ENCODE peak calls at places on chromosomes 1 and 21, in nine cellular contexts. G is A549; Q is astrocyte of the cerebellum; U is activated CD4-positive, CD25-positive, alpha-beta regulatory T cell; R is stimulated activated naive CD4-positive, alpha-beta T cell; X is Right ventricle myocardium inferior; P is HT1080; V is GM20000; Z is NCI-H1092. N is an unnamed sample.

GRCh38 chr1:186754542-186755150 is 74.1 kb upstream of the PLA2G4A start:
- DNase-seq in G (no peak), Q (no peak), U (no peak), R (no peak), X (no peak), P (no peak), V (no peak), Z (no peak), N (no peak)

GRCh38 chr1:8016244-8017241 is 9.6 kb downstream of the ERRFI1 start:
- DNase-seq in G (no peak), Q (no peak), U (no peak), R (no peak), X (no peak), P (peak), V (no peak), Z (no peak), N (no peak)

GRCh38 chr1:185087101-185087500 is 41.7 kb downstream of the RNF2 start:
- DNase-seq in G (no peak), Q (no peak), U (no peak), R (no peak), X (no peak), P (no peak), V (no peak), Z (no peak), N (no peak)

GRCh38 chr1:45945426-45945825 is 142.0 kb downstream of the MAST2 start:
- DNase-seq in G (no peak), Q (no peak), U (no peak), R (no peak), X (no peak), P (no peak), V (no peak), Z (no peak), N (peak)

GRCh38 chr1:110385369-110385768 is 5.5 kb downstream of the SLC16A4 start:
- DNase-seq in G (no peak), Q (no peak), U (no peak), R (no peak), X (no peak), P (no peak), V (no peak), Z (no peak), N (no peak)

GRCh38 chr1:243388276-243388675 is 132.4 kb downstream of the SDCCAG8 start:
- DNase-seq in G (no peak), Q (no peak), U (no peak), R (no peak), X (no peak), P (no peak), V (no peak), Z (no peak), N (no peak)

GRCh38 chr21:39094847-39095525 is 88.3 kb downstream of the PSMG1 start:
- DNase-seq in G (peak), Q (peak), U (no peak), R (no peak), X (no peak), P (peak), V (no peak), Z (no peak), N (peak)

GRCh38 chr1:149962039-149962647 is 25.5 kb upstream of the MTMR11 start:
- DNase-seq in G (peak), Q (peak), U (no peak), R (peak), X (peak), P (peak), V (peak), Z (peak), N (peak)

GRCh38 chr1:71881611-71882010 is 400.7 kb downstream of the NEGR1 start:
- DNase-seq in G (no peak), Q (peak), U (no peak), R (no peak), X (no peak), P (peak), V (no peak), Z (no peak), N (no peak)

GRCh38 chr1:55134152-55134808 is 80.9 kb downstream of the USP24 start:
- DNase-seq in G (no peak), Q (no peak), U (no peak), R (no peak), X (no peak), P (no peak), V (no peak), Z (no peak), N (no peak)

GRCh38 chr21:17441370-17441769 is 71.5 kb upstream of the CXADR start:
- DNase-seq in G (no peak), Q (peak), U (no peak), R (no peak), X (no peak), P (peak), V (no peak), Z (peak), N (no peak)

GRCh38 chr1:243513726-243514491 is 258.1 kb downstream of the SDCCAG8 start:
- DNase-seq in G (no peak), Q (peak), U (no peak), R (no peak), X (no peak), P (peak), V (no peak), Z (no peak), N (no peak)

GRCh38 chr1:84246228-84246627 is 55.3 kb upstream of the SAMD13 start:
- DNase-seq in G (no peak), Q (no peak), U (no peak), R (no peak), X (no peak), P (no peak), V (no peak), Z (no peak), N (no peak)

GRCh38 chr1:16606106-16606505 is 7.3 kb downstream of the NBPF1 start:
- DNase-seq in G (no peak), Q (no peak), U (no peak), R (no peak), X (no peak), P (no peak), V (no peak), Z (no peak), N (no peak)

GRCh38 chr1:5890346-5891106 is 101.7 kb downstream of the NPHP4 start:
- DNase-seq in G (no peak), Q (no peak), U (no peak), R (no peak), X (no peak), P (no peak), V (no peak), Z (no peak), N (no peak)

GRCh38 chr1:155029513-155030242 is 3.9 kb downstream of the DCST2 start:
- DNase-seq in G (no peak), Q (no peak), U (no peak), R (no peak), X (no peak), P (no peak), V (no peak), Z (no peak), N (no peak)

GRCh38 chr1:33334081-33334552 is 13.2 kb upstream of the A3GALT2 start:
- DNase-seq in G (no peak), Q (no peak), U (no peak), R (no peak), X (no peak), P (no peak), V (no peak), Z (no peak), N (no peak)

GRCh38 chr21:40276001-40276400 is 408.8 kb downstream of the PCP4 start:
- DNase-seq in G (no peak), Q (no peak), U (no peak), R (no peak), X (no peak), P (no peak), V (no peak), Z (no peak), N (no peak)

GRCh38 chr21:39217356-39218081 is 34.3 kb upstream of the PSMG1 start:
- DNase-seq in G (no peak), Q (no peak), U (no peak), R (no peak), X (no peak), P (no peak), V (no peak), Z (no peak), N (no peak)

GRCh38 chr1:113545210-113545609 is 154.9 kb downstream of the MAGI3 start:
- DNase-seq in G (no peak), Q (no peak), U (no peak), R (no peak), X (no peak), P (no peak), V (no peak), Z (no peak), N (no peak)

GRCh38 chr1:168654198-168654910 is 74.7 kb downstream of the DPT start:
- DNase-seq in G (no peak), Q (no peak), U (no peak), R (no peak), X (no peak), P (peak), V (no peak), Z (no peak), N (no peak)

GRCh38 chr1:113904292-113904673 is 316 bp downstream of the AP4B1 start:
- DNase-seq in G (no peak), Q (no peak), U (peak), R (no peak), X (no peak), P (no peak), V (no peak), Z (no peak), N (no peak)

GRCh38 chr1:64848136-64848535 is 103.3 kb downstream of the RAVER2 start:
- DNase-seq in G (no peak), Q (no peak), U (no peak), R (no peak), X (no peak), P (no peak), V (no peak), Z (no peak), N (no peak)

GRCh38 chr1:208090776-208091291 is 153.3 kb downstream of the PLXNA2 start:
- DNase-seq in G (no peak), Q (no peak), U (no peak), R (no peak), X (no peak), P (no peak), V (no peak), Z (no peak), N (no peak)

GRCh38 chr21:21460979-21461378 is 462.8 kb downstream of the NCAM2 start:
- DNase-seq in G (no peak), Q (no peak), U (no peak), R (no peak), X (no peak), P (no peak), V (no peak), Z (no peak), N (no peak)

GRCh38 chr21:43608664-43609063 is 50.6 kb downstream of the HSF2BP start:
- DNase-seq in G (no peak), Q (no peak), U (no peak), R (no peak), X (no peak), P (no peak), V (no peak), Z (no peak), N (no peak)

GRCh38 chr1:75067975-75068374 is 66.2 kb upstream of the LHX8 start:
- DNase-seq in G (no peak), Q (no peak), U (no peak), R (no peak), X (no peak), P (no peak), V (no peak), Z (no peak), N (no peak)

GRCh38 chr1:231252336-231252735 is 11.3 kb downstream of the GNPAT start:
- DNase-seq in G (no peak), Q (no peak), U (no peak), R (no peak), X (no peak), P (no peak), V (no peak), Z (no peak), N (no peak)

GRCh38 chr21:38696617-38697016 is 109.1 kb upstream of the ETS2 start:
- DNase-seq in G (no peak), Q (no peak), U (no peak), R (no peak), X (no peak), P (no peak), V (no peak), Z (no peak), N (no peak)

GRCh38 chr1:225886159-225887029 is 2.6 kb downstream of the LEFTY1 start:
- DNase-seq in G (no peak), Q (no peak), U (no peak), R (no peak), X (no peak), P (no peak), V (no peak), Z (no peak), N (no peak)

GRCh38 chr1:119330062-119330939 is 38.3 kb upstream of the HAO2 start:
- DNase-seq in G (no peak), Q (no peak), U (no peak), R (no peak), X (no peak), P (peak), V (no peak), Z (no peak), N (no peak)

GRCh38 chr1:96306809-96307208 is 414.8 kb upstream of the PTBP2 start:
- DNase-seq in G (no peak), Q (no peak), U (no peak), R (no peak), X (no peak), P (peak), V (no peak), Z (no peak), N (no peak)

GRCh38 chr1:205950280-205950679 is 7.0 kb upstream of the SLC26A9 start:
- DNase-seq in G (no peak), Q (peak), U (no peak), R (no peak), X (peak), P (peak), V (no peak), Z (no peak), N (no peak)

GRCh38 chr1:36187800-36188593 is 32.0 kb downstream of the MAP7D1 start:
- DNase-seq in G (peak), Q (peak), U (peak), R (peak), X (peak), P (peak), V (peak), Z (peak), N (peak)

GRCh38 chr1:173603056-173603591 is at the start of gene SLC9C2:
- DNase-seq in G (no peak), Q (no peak), U (no peak), R (no peak), X (no peak), P (no peak), V (no peak), Z (no peak), N (peak)

GRCh38 chr1:22562584-22563551 is at the start of gene EPHA8:
- DNase-seq in G (no peak), Q (no peak), U (no peak), R (no peak), X (no peak), P (no peak), V (no peak), Z (peak), N (no peak)

GRCh38 chr1:167789501-167789900 is 67.7 kb downstream of the MPZL1 start:
- DNase-seq in G (no peak), Q (no peak), U (no peak), R (no peak), X (no peak), P (peak), V (no peak), Z (no peak), N (no peak)